ENCODE peak calls at places on chromosomes 2 and 18, in ten cellular contexts. U is omental fat pad, L is PC-3, M is AG04450, G is endothelial cell, Y is K562, E is foreskin fibroblast, K is HCT116, N is neural crest cell, I is lower lobe of right lung. T is an unnamed sample.

GRCh38 chr18:4444306-4444705 is 10.8 kb downstream of the DLGAP1 start:
- DNase-seq in U (no peak), I (no peak), Y (no peak), E (no peak), M (no peak), N (no peak), G (no peak), K (no peak), L (no peak), T (no peak)

GRCh38 chr2:179701524-179702110 is 159.8 kb downstream of the ZNF385B start:
- DNase-seq in K (no peak), N (no peak), G (no peak), U (no peak), Y (no peak), E (no peak), M (no peak), I (no peak), L (peak), T (no peak)

GRCh38 chr2:217360781-217361485 is 501.1 kb upstream of the TNP1 start:
- DNase-seq in Y (no peak), I (no peak), K (no peak), G (no peak), L (peak), U (no peak), M (peak), E (peak), N (no peak), T (no peak)

GRCh38 chr2:133193544-133193943 is 374.7 kb downstream of the NCKAP5 start:
- DNase-seq in U (no peak), E (no peak), Y (no peak), G (no peak), M (no peak), L (no peak), K (no peak), N (no peak), I (no peak), T (no peak)

GRCh38 chr2:69253033-69253535 is 133.9 kb downstream of the GFPT1 start:
- DNase-seq in N (no peak), I (no peak), Y (no peak), E (no peak), U (no peak), M (no peak), G (no peak), L (no peak), K (no peak), T (no peak)

GRCh38 chr2:209556354-209556961 is 132.6 kb downstream of the MAP2 start:
- DNase-seq in Y (no peak), M (peak), G (no peak), U (no peak), N (no peak), E (peak), I (no peak), L (peak), K (peak), T (no peak)

GRCh38 chr2:71939588-71940535 is 207.8 kb downstream of the CYP26B1 start:
- DNase-seq in K (no peak), L (no peak), U (no peak), M (no peak), I (no peak), E (no peak), G (no peak), Y (no peak), N (no peak), T (no peak)

GRCh38 chr2:238868067-238868524 is 20.2 kb downstream of the TWIST2 start:
- DNase-seq in N (no peak), K (no peak), L (no peak), Y (no peak), E (peak), I (no peak), G (no peak), M (no peak), U (no peak), T (no peak)

GRCh38 chr2:179460530-179460929 is 195.9 kb upstream of the SESTD1 start:
- DNase-seq in E (peak), I (no peak), M (peak), N (no peak), G (no peak), K (peak), L (peak), Y (no peak), U (peak), T (no peak)

GRCh38 chr18:48996901-48997463 is 46.2 kb upstream of the SMAD7 start:
- DNase-seq in U (no peak), M (no peak), I (peak), G (no peak), Y (no peak), N (no peak), E (peak), L (peak), K (peak), T (no peak)

GRCh38 chr2:177754476-177754873 is 318.1 kb downstream of the PDE11A start:
- DNase-seq in M (no peak), K (no peak), G (no peak), E (no peak), Y (no peak), L (no peak), N (no peak), U (no peak), I (no peak), T (no peak)

GRCh38 chr2:128593518-128594272 is 275.0 kb upstream of the HS6ST1 start:
- DNase-seq in U (no peak), I (no peak), E (no peak), K (no peak), G (no peak), M (no peak), N (no peak), Y (no peak), L (no peak), T (no peak)

GRCh38 chr2:240154606-240155005 is 14.1 kb upstream of the OTOS start:
- DNase-seq in N (no peak), M (no peak), L (no peak), K (no peak), I (peak), E (no peak), G (no peak), U (no peak), Y (no peak), T (peak)

GRCh38 chr18:41170346-41170745 is 784.7 kb upstream of the PIK3C3 start:
- DNase-seq in L (peak), U (no peak), K (no peak), N (no peak), M (no peak), G (no peak), I (no peak), Y (no peak), E (peak), T (no peak)

GRCh38 chr18:10010611-10011015 is 96.8 kb downstream of the VAPA start:
- DNase-seq in E (peak), K (no peak), M (peak), U (no peak), I (no peak), N (no peak), G (no peak), L (peak), Y (no peak), T (no peak)

GRCh38 chr2:73291461-73292315 is 1.7 kb downstream of the EGR4 start:
- DNase-seq in N (no peak), M (no peak), G (peak), E (no peak), L (no peak), I (peak), Y (no peak), K (no peak), U (no peak), T (peak)

GRCh38 chr2:7899241-7899640 is 782.6 kb upstream of the ID2 start:
- DNase-seq in M (no peak), Y (no peak), L (no peak), K (no peak), N (no peak), E (no peak), I (no peak), G (no peak), U (no peak), T (no peak)

GRCh38 chr2:168030862-168031624 is 216.4 kb downstream of the STK39 start:
- DNase-seq in L (no peak), Y (no peak), K (no peak), N (no peak), E (peak), I (no peak), G (no peak), M (peak), U (no peak), T (no peak)

GRCh38 chr2:47271054-47272000 is 116.2 kb upstream of the STPG4 start:
- DNase-seq in K (no peak), I (no peak), U (no peak), L (no peak), N (no peak), E (no peak), Y (no peak), G (no peak), M (no peak), T (no peak)

GRCh38 chr18:67379991-67380390 is 136.5 kb downstream of the DSEL start:
- DNase-seq in K (no peak), N (no peak), M (no peak), U (no peak), G (no peak), I (no peak), L (no peak), Y (no peak), E (no peak), T (no peak)

GRCh38 chr2:20611844-20612356 is 39.0 kb downstream of the HS1BP3 start:
- DNase-seq in K (no peak), U (no peak), N (no peak), I (peak), G (no peak), L (no peak), Y (no peak), M (no peak), E (no peak), T (no peak)

GRCh38 chr18:77749189-77749588 is 499.5 kb downstream of the GALR1 start:
- DNase-seq in N (peak), U (no peak), K (no peak), E (no peak), L (peak), G (peak), Y (peak), I (no peak), M (no peak), T (peak)

GRCh38 chr2:23602113-23602512 is 217.1 kb downstream of the KLHL29 start:
- DNase-seq in N (no peak), U (no peak), K (no peak), G (no peak), Y (no peak), L (peak), E (peak), M (peak), I (no peak), T (no peak)

GRCh38 chr2:69046221-69046662 is 33.3 kb downstream of the ANTXR1 start:
- DNase-seq in U (no peak), L (peak), N (no peak), I (no peak), M (peak), Y (no peak), K (no peak), E (peak), G (no peak), T (no peak)

GRCh38 chr2:26352892-26353291 is 6.3 kb upstream of the ADGRF3 start:
- DNase-seq in L (peak), U (no peak), Y (no peak), G (no peak), M (no peak), E (peak), K (peak), I (no peak), N (no peak), T (no peak)

GRCh38 chr2:26687785-26688184 is 4.7 kb upstream of the KCNK3 start:
- DNase-seq in L (no peak), E (no peak), M (no peak), G (no peak), I (no peak), N (no peak), U (no peak), Y (no peak), K (no peak), T (no peak)

GRCh38 chr2:195656131-195656858 is 731 bp upstream of the SLC39A10 start:
- DNase-seq in G (no peak), E (no peak), U (no peak), I (no peak), K (no peak), Y (no peak), N (no peak), M (no peak), L (no peak), T (no peak)

GRCh38 chr2:67782443-67782842 is 280.4 kb downstream of the C1D start:
- DNase-seq in N (no peak), L (no peak), E (peak), Y (no peak), G (no peak), U (no peak), I (no peak), K (no peak), M (peak), T (no peak)

DNA sequence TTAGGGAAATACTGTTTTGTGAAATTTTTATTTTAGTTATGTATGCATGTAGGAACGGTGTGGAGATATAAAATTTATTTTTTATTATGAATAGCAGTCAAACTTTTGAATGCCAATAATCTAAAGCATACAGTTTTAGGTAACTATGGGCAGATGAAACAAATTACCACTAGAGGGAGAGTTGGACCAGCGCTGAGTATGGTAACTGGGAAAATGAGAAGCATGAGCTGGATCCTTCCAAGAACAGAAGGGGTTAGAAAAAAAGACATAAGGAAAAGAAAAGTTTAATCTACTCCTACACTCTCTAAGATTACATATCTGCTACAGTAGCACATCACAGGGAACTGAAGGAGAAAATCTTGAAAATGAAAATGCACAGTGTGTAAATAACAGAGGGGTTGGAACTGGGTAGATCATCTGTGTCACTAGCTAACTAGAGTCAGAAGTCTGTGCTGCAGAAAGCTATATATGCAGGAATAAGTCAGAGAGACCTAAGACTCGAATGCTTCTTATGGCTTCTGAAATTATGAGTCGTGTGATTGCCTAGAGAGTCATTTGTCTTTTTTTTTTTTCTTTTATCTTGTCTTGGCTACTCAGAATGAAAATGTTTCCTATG is 15.6 kb downstream of the REG3G start:
- DNase-seq in G (no peak), I (no peak), E (no peak), U (no peak), M (no peak), N (no peak), L (peak), K (no peak), Y (peak), T (no peak)
- TF ChIP-seq CTCF in G (peak), I (peak), E (no peak), U (no peak), M (no peak), N (peak), L (peak), K (no peak), Y (no peak), T (peak)

GRCh38 chr2:88489181-88489580 is 36.7 kb upstream of the FOXI3 start:
- DNase-seq in N (no peak), G (no peak), U (no peak), E (no peak), I (no peak), Y (no peak), M (no peak), K (peak), L (no peak), T (no peak)
- TF ChIP-seq CTCF in N (no peak), G (no peak), U (no peak), E (no peak), I (no peak), Y (peak), M (no peak), K (peak), L (peak), T (no peak)

GRCh38 chr18:26022585-26022984 is 67.8 kb downstream of the SS18 start:
- DNase-seq in G (no peak), I (no peak), E (no peak), N (no peak), U (no peak), M (no peak), L (no peak), K (no peak), Y (no peak), T (no peak)

GRCh38 chr18:26014462-26014861 is 76.0 kb downstream of the SS18 start:
- DNase-seq in L (no peak), E (no peak), Y (no peak), U (no peak), G (no peak), I (no peak), N (no peak), K (no peak), M (no peak), T (no peak)

GRCh38 chr18:26021061-26021754 is 69.2 kb downstream of the SS18 start:
- DNase-seq in K (no peak), I (no peak), G (no peak), M (no peak), U (no peak), E (no peak), N (no peak), Y (no peak), L (no peak), T (no peak)

DNA sequence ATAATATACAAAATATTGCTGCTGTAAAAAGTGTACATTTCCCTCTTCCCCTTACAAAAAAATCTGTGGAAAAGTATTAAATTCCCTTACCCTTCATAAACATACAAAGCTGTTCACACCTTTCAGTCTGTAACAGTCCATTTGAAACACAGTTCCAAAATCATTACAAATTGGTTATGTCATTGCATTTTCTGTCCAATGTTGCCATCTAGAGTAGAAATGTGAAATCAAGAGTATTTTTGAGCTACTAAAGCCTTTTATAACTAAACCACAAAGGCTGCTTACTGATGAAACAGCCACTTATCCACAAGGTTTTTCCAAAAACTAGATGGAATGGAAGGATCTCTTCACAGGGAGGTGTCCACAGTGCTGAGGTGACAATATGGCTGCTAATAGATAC is 72.5 kb downstream of the SS18 start:
- DNase-seq in G (no peak), N (no peak), M (no peak), K (no peak), L (no peak), I (no peak), E (no peak), U (no peak), Y (no peak), T (no peak)
- TF ChIP-seq CTCF in G (no peak), N (peak), M (no peak), K (no peak), L (peak), I (no peak), E (no peak), U (no peak), Y (no peak), T (no peak)

GRCh38 chr2:219493086-219493485 is 5.6 kb upstream of the GMPPA start:
- DNase-seq in U (no peak), M (no peak), L (no peak), E (no peak), K (no peak), N (no peak), G (no peak), Y (no peak), I (no peak), T (no peak)
- TF ChIP-seq CTCF in U (no peak), M (no peak), L (no peak), E (no peak), K (no peak), N (no peak), G (peak), Y (no peak), I (no peak), T (no peak)

GRCh38 chr2:201256001-201256544 is 4.3 kb upstream of the CASP8 start:
- DNase-seq in G (no peak), N (no peak), M (no peak), U (no peak), E (no peak), L (peak), K (no peak), Y (no peak), I (no peak), T (no peak)

GRCh38 chr2:201257381-201257940 is 2.9 kb upstream of the CASP8 start:
- DNase-seq in G (peak), I (peak), K (no peak), L (no peak), N (no peak), Y (peak), M (no peak), E (no peak), U (no peak), T (no peak)

GRCh38 chr2:201259216-201259615 is 1.1 kb upstream of the CASP8 start:
- DNase-seq in E (no peak), L (no peak), I (no peak), U (no peak), Y (no peak), M (no peak), K (no peak), N (no peak), G (no peak), T (no peak)

GRCh38 chr2:201258666-201258999 is 1.7 kb upstream of the CASP8 start:
- DNase-seq in N (no peak), L (no peak), M (no peak), K (no peak), E (no peak), I (no peak), Y (no peak), G (no peak), U (no peak), T (no peak)

DNA sequence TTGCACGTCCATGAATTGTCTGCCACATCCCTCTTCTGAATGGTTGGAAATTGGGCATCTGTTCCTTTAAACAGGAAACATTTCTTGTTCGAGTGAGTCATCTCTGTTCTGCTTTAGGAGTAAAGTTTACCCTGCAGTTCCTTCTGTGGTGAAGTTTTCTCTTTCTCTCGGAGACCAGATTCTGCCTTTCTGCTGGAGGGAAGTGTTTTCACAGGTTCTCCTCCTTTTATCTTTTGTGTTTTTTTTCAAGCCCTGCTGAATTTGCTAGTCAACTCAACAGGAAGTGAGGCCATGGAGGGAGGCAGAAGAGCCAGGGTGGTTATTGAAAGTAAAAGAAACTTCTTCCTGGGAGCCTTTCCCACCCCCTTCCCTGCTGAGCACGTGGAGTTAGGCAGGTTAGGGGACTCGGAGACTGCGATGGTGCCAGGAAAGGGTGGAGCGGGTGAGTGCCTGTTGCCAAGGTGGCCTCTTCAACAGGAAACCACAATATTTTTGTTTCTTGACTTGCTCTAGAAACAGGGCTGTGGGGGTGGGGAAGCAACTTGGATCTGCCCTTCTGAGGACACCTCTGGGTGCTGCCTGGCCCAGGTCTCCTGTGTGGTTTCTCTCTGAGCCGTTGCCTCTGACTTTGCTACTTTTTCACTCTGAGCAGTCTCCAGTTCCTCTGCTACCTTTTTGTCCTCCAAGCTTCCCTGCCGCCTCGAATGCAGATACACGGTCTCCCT is 2.2 kb upstream of the CASP8 start:
- DNase-seq in Y (peak), E (peak), I (peak), G (peak), M (no peak), K (peak), N (peak), U (no peak), L (peak), T (no peak)
- TF ChIP-seq CTCF in Y (peak), E (no peak), I (no peak), G (no peak), M (peak), K (no peak), N (no peak), U (no peak), L (peak), T (no peak)

GRCh38 chr2:152606081-152606480 is 111.2 kb downstream of the PRPF40A start:
- DNase-seq in U (no peak), K (no peak), G (no peak), M (no peak), E (no peak), N (no peak), I (no peak), L (no peak), Y (no peak), T (no peak)

GRCh38 chr2:152598975-152599724 is 118.1 kb downstream of the PRPF40A start:
- DNase-seq in N (no peak), L (peak), E (peak), I (no peak), Y (no peak), U (no peak), M (no peak), K (peak), G (no peak), T (no peak)

GRCh38 chr2:152600051-152600657 is 117.1 kb downstream of the PRPF40A start:
- DNase-seq in K (no peak), N (no peak), M (no peak), I (no peak), E (no peak), Y (no peak), G (no peak), U (no peak), L (no peak), T (no peak)

GRCh38 chr2:152602750-152603149 is 114.5 kb downstream of the PRPF40A start:
- DNase-seq in L (no peak), K (no peak), Y (no peak), G (no peak), E (no peak), N (no peak), U (no peak), I (no peak), M (no peak), T (no peak)

DNA sequence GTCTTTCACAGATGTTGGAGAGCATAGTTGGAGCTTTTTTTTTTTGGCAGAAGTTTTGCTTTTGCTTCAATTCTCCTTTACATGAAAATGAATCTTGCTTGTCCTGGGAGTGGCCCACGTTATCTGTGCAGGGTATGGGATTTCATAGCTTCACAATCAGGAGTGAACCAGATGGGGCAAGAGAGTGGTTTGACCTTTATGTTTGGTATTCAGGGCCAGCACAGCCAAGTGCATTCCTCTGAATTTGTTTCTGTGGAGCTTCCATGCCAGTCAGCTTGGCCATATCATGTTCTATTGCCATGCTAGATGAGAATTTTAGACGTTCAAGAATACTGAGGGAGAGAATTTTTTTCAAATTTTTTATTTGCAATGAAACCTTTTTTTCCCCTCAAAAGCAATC is 116.6 kb downstream of the PRPF40A start:
- DNase-seq in Y (no peak), U (no peak), I (no peak), L (no peak), M (no peak), G (no peak), E (no peak), K (no peak), N (no peak), T (no peak)
- TF ChIP-seq CTCF in Y (no peak), U (no peak), I (no peak), L (no peak), M (no peak), G (no peak), E (no peak), K (no peak), N (no peak), T (no peak)

T was measured in glutamatergic neuron.